ENCODE peak calls at places on chromosome 10, in ten cellular contexts. P, X, N, E, M, O, Z, Y, U and H are unnamed samples. For H3K4me1, the result is how much of the 10 kb centered on the place peaks cover.

GRCh38 chr10:130423455-130424305 is 287.5 kb downstream of the GLRX3 start:
- DNase-seq in P (no peak), X (no peak), N (no peak), E (no peak), M (no peak), O (no peak), Z (no peak), Y (no peak), U (no peak), H (no peak)

GRCh38 chr10:80122746-80123145 is 9.8 kb upstream of the PLAC9 start:
- DNase-seq in P (no peak), X (no peak), N (no peak), E (no peak), M (no peak), O (no peak), Z (no peak), Y (no peak), U (no peak), H (no peak)

GRCh38 chr10:28367865-28368541 is 65.1 kb upstream of the MPP7 start:
- DNase-seq in P (no peak), X (no peak), N (no peak), E (no peak), M (no peak), O (peak), Z (no peak), Y (peak), U (no peak), H (no peak)

GRCh38 chr10:86663576-86664369 is 4.5 kb upstream of the LDB3 start:
- DNase-seq in P (no peak), X (no peak), N (no peak), E (no peak), M (no peak), O (no peak), Z (no peak), Y (no peak), U (peak), H (no peak)

GRCh38 chr10:98244586-98244985 is 23.4 kb downstream of the LOXL4 start:
- DNase-seq in P (no peak), X (no peak), N (no peak), E (no peak), M (no peak), O (no peak), Z (peak), Y (no peak), U (no peak), H (no peak)

GRCh38 chr10:93512565-93512964 is 16.2 kb downstream of the CEP55 start:
- DNase-seq in P (no peak), X (no peak), N (no peak), E (peak), M (no peak), O (no peak), Z (no peak), Y (no peak), U (no peak), H (no peak)

GRCh38 chr10:132142396-132143161 is 44.2 kb upstream of the DPYSL4 start:
- DNase-seq in P (peak), X (no peak), N (no peak), E (no peak), M (no peak), O (peak), Z (peak), Y (no peak), U (peak), H (peak)

GRCh38 chr10:21675157-21675796 is 141.2 kb downstream of the MLLT10 start:
- DNase-seq in P (no peak), X (no peak), N (peak), E (peak), M (no peak), O (peak), Z (peak), Y (no peak), U (no peak), H (no peak)

GRCh38 chr10:95864906-95865813 is 42.6 kb upstream of the CC2D2B start:
- DNase-seq in P (no peak), X (no peak), N (peak), E (peak), M (no peak), O (peak), Z (peak), Y (peak), U (peak), H (no peak)

GRCh38 chr10:48568131-48568530 is 36.7 kb downstream of the ARHGAP22 start:
- DNase-seq in P (no peak), X (no peak), N (no peak), E (no peak), M (no peak), O (no peak), Z (no peak), Y (no peak), U (no peak), H (no peak)

GRCh38 chr10:108095932-108096925 is 931.7 kb upstream of the SORCS1 start:
- DNase-seq in P (no peak), X (no peak), N (no peak), E (no peak), M (no peak), O (no peak), Z (no peak), Y (no peak), U (peak), H (no peak)

GRCh38 chr10:47042815-47043750 is 131.9 kb downstream of the PTPN20 start:
- DNase-seq in P (no peak), X (peak), N (no peak), E (no peak), M (peak), O (no peak), Z (peak), Y (no peak), U (no peak), H (no peak)

GRCh38 chr10:116470768-116471415 is 43.2 kb downstream of the PNLIPRP3 start:
- DNase-seq in P (no peak), X (peak), N (no peak), E (no peak), M (no peak), O (peak), Z (no peak), Y (no peak), U (no peak), H (no peak)

GRCh38 chr10:43075612-43076003 is 1.3 kb upstream of the RET start:
- DNase-seq in P (no peak), X (no peak), N (no peak), E (no peak), M (no peak), O (no peak), Z (no peak), Y (no peak), U (no peak), H (no peak)

GRCh38 chr10:114431414-114431767 is 27.1 kb upstream of the AFAP1L2 start:
- DNase-seq in P (no peak), X (no peak), N (no peak), E (no peak), M (no peak), O (no peak), Z (no peak), Y (no peak), U (no peak), H (no peak)

GRCh38 chr10:7033031-7033430 is 377.8 kb downstream of the SFMBT2 start:
- DNase-seq in P (no peak), X (no peak), N (no peak), E (no peak), M (no peak), O (no peak), Z (no peak), Y (no peak), U (no peak), H (no peak)

GRCh38 chr10:25257646-25258045 is 82.8 kb downstream of the GPR158 start:
- DNase-seq in P (no peak), X (no peak), N (no peak), E (no peak), M (no peak), O (no peak), Z (no peak), Y (no peak), U (no peak), H (no peak)

GRCh38 chr10:133441780-133442179 is 12.0 kb upstream of the SCART1 start:
- DNase-seq in P (no peak), X (no peak), N (no peak), E (no peak), M (no peak), O (no peak), Z (no peak), Y (peak), U (no peak), H (no peak)

GRCh38 chr10:108422286-108422685 is 1257.8 kb upstream of the SORCS1 start:
- DNase-seq in P (no peak), X (no peak), N (no peak), E (no peak), M (no peak), O (no peak), Z (no peak), Y (no peak), U (no peak), H (no peak)

GRCh38 chr10:15053061-15053460 is 9.3 kb downstream of the OLAH start:
- DNase-seq in P (no peak), X (no peak), N (no peak), E (no peak), M (no peak), O (no peak), Z (peak), Y (no peak), U (no peak), H (no peak)

GRCh38 chr10:129775681-129776080 is 188.4 kb downstream of the EBF3 start:
- DNase-seq in P (no peak), X (no peak), N (no peak), E (no peak), M (peak), O (no peak), Z (no peak), Y (no peak), U (no peak), H (no peak)

DNA sequence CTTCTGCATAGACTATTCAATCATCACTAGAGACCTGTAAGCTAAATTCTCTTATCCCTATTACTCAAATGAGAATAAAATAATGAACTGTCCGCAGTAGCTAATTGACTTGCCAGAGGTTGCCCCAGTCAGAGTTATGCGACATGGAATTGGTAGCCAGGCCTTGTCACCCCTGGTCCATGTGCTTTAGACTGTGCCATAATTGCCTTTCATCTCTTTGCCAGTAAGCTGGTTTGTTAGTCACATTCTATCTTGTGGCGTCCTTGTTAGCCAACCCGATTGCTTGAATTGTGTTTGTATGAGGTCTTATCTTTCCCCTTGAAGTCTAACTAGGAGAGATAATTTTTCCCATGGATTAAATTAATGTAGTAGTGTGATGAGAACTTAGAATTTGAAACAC is 262.6 kb downstream of the CSTF2T start:
- DNase-seq in P (no peak), X (no peak), N (no peak), E (no peak), M (no peak), O (no peak), Z (no peak), Y (no peak), U (no peak), H (no peak)
- H3K4me1 ChIP-seq in P (under half), X (under half), N (under half), E (under half), M (under half), O (under half), Z (under half), Y (under half), U (under half), H (under half)

GRCh38 chr10:60662917-60663614 is 115.2 kb upstream of the CDK1 start:
- DNase-seq in P (no peak), X (no peak), N (no peak), E (peak), M (no peak), O (no peak), Z (no peak), Y (no peak), U (no peak), H (no peak)
- TF ChIP-seq CTCF in P (no peak), X (no peak), N (no peak), E (no peak), M (no peak), O (no peak), Z (no peak), Y (no peak), U (no peak), H (no peak)

GRCh38 chr10:69045441-69046300 is 42.2 kb upstream of the SRGN start:
- DNase-seq in P (no peak), X (no peak), N (no peak), E (peak), M (no peak), O (no peak), Z (peak), Y (no peak), U (no peak), H (peak)

GRCh38 chr10:69051303-69051702 is 36.6 kb upstream of the SRGN start:
- DNase-seq in P (no peak), X (no peak), N (no peak), E (peak), M (peak), O (peak), Z (no peak), Y (no peak), U (peak), H (peak)

GRCh38 chr10:69047111-69047837 is 40.6 kb upstream of the SRGN start:
- DNase-seq in P (no peak), X (no peak), N (no peak), E (no peak), M (no peak), O (no peak), Z (no peak), Y (no peak), U (no peak), H (no peak)

GRCh38 chr10:69049564-69049955 is 38.3 kb upstream of the SRGN start:
- DNase-seq in P (no peak), X (no peak), N (no peak), E (no peak), M (no peak), O (no peak), Z (no peak), Y (no peak), U (no peak), H (no peak)

GRCh38 chr10:69048103-69048502 is 39.8 kb upstream of the SRGN start:
- DNase-seq in P (no peak), X (no peak), N (peak), E (peak), M (peak), O (no peak), Z (no peak), Y (no peak), U (peak), H (peak)
- TF ChIP-seq POLR2A in P (no peak), X (peak), N (peak), E (no peak), M (no peak), O (no peak), Z (no peak), Y (no peak), U (no peak), H (no peak)

GRCh38 chr10:51699145-51699474 is 285 bp downstream of the CSTF2T start:
- DNase-seq in P (no peak), X (no peak), N (no peak), E (no peak), M (no peak), O (no peak), Z (no peak), Y (no peak), U (no peak), H (no peak)
- H3K4me1 ChIP-seq in P (under half), X (under half), N (under half), E (under half), M (half or more), O (under half), Z (under half), Y (under half), U (under half), H (under half)

DNA sequence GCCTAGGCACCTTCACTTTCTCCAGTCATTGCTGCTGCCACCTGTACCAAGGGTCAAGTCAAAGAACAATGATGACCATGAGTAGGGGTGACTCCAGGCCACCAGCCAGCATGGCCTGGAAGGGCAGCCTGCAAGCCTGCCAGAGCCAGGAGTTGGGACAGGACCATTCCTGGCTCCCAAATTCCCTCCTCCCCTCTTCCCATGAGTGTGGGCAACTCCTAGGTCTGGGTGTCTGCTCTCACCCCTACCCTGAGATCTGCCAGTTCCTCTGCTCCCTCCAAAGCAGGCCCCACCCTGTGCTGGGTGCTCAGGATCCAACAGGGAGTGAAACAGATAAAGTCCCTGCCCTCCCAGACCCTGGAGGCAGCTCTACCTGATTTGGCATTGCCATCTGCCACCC is 125.8 kb upstream of the NANOS1 start:
- DNase-seq in P (no peak), X (no peak), N (no peak), E (no peak), M (no peak), O (no peak), Z (no peak), Y (no peak), U (no peak), H (no peak)
- TF ChIP-seq CTCF in P (no peak), X (no peak), N (no peak), E (no peak), M (no peak), O (no peak), Z (no peak), Y (no peak), U (no peak), H (no peak)

GRCh38 chr10:78547397-78547796 is 513.7 kb downstream of the RPS24 start:
- DNase-seq in P (no peak), X (no peak), N (no peak), E (no peak), M (no peak), O (no peak), Z (no peak), Y (no peak), U (no peak), H (no peak)
- TF ChIP-seq POLR2A in P (no peak), X (no peak), N (no peak), E (no peak), M (no peak), O (no peak), Z (no peak), Y (no peak), U (no peak), H (no peak)

DNA sequence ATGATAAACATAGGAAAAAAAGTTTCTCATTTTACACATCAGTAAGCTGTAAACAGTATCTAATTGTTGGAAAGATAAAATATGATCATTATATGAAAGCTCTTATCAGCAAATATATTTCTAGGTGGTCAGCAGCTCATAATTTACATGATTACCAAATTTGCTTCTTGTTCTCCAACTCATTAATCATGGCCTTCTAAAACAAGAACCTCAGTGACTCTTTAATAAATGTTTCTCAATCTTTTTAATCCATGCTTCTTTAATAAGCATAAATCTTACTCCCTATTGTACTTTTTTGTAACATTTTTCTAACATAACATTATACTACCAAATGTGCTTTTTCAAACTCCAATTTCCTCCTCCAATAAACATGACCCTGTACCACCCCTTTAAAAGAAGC is 5.9 kb downstream of the ITGB1 start:
- DNase-seq in P (no peak), X (no peak), N (no peak), E (no peak), M (no peak), O (no peak), Z (no peak), Y (no peak), U (no peak), H (no peak)
- H3K4me1 ChIP-seq in P (under half), X (half or more), N (under half), E (under half), M (half or more), O (half or more), Z (under half), Y (under half), U (under half), H (under half)

GRCh38 chr10:17200035-17200884 is 1.2 kb downstream of the TRDMT1 start:
- DNase-seq in P (no peak), X (no peak), N (no peak), E (no peak), M (no peak), O (no peak), Z (no peak), Y (no peak), U (no peak), H (no peak)

GRCh38 chr10:17202506-17202905 is 1.0 kb upstream of the TRDMT1 start:
- DNase-seq in P (no peak), X (no peak), N (no peak), E (no peak), M (no peak), O (no peak), Z (no peak), Y (no peak), U (no peak), H (no peak)

GRCh38 chr10:17200885-17201164 is 647 bp downstream of the TRDMT1 start:
- DNase-seq in P (peak), X (no peak), N (peak), E (peak), M (peak), O (peak), Z (peak), Y (peak), U (peak), H (peak)

GRCh38 chr10:17199351-17199804 is 2.1 kb downstream of the TRDMT1 start:
- DNase-seq in P (no peak), X (no peak), N (no peak), E (peak), M (no peak), O (no peak), Z (no peak), Y (no peak), U (no peak), H (no peak)

GRCh38 chr10:17201165-17202013 is at the start of gene TRDMT1:
- DNase-seq in P (peak), X (peak), N (peak), E (peak), M (peak), O (peak), Z (peak), Y (peak), U (peak), H (peak)
- TF ChIP-seq CTCF in P (no peak), X (no peak), N (no peak), E (no peak), M (no peak), O (no peak), Z (no peak), Y (no peak), U (no peak), H (no peak)

GRCh38 chr10:11165591-11166543 is 148.2 kb downstream of the CELF2 start:
- DNase-seq in P (peak), X (no peak), N (peak), E (no peak), M (peak), O (peak), Z (peak), Y (peak), U (peak), H (peak)

GRCh38 chr10:11171452-11171851 is 153.8 kb downstream of the CELF2 start:
- DNase-seq in P (no peak), X (no peak), N (no peak), E (no peak), M (no peak), O (no peak), Z (no peak), Y (peak), U (no peak), H (no peak)

GRCh38 chr10:11167233-11167979 is 149.7 kb downstream of the CELF2 start:
- DNase-seq in P (no peak), X (no peak), N (no peak), E (no peak), M (no peak), O (no peak), Z (no peak), Y (no peak), U (no peak), H (no peak)

GRCh38 chr10:11170993-11171416 is 153.3 kb downstream of the CELF2 start:
- DNase-seq in P (no peak), X (no peak), N (no peak), E (no peak), M (no peak), O (no peak), Z (no peak), Y (peak), U (no peak), H (no peak)

GRCh38 chr10:11168423-11169100 is 150.9 kb downstream of the CELF2 start:
- DNase-seq in P (no peak), X (no peak), N (no peak), E (no peak), M (no peak), O (no peak), Z (no peak), Y (no peak), U (no peak), H (no peak)
- TF ChIP-seq POLR2A in P (no peak), X (no peak), N (no peak), E (no peak), M (no peak), O (no peak), Z (no peak), Y (no peak), U (no peak), H (no peak)

GRCh38 chr10:124639206-124639605 is 105.0 kb downstream of the FAM53B start:
- DNase-seq in P (no peak), X (no peak), N (no peak), E (no peak), M (no peak), O (no peak), Z (peak), Y (no peak), U (no peak), H (no peak)

GRCh38 chr10:124640056-124640455 is 104.1 kb downstream of the FAM53B start:
- DNase-seq in P (no peak), X (no peak), N (no peak), E (no peak), M (no peak), O (no peak), Z (no peak), Y (no peak), U (no peak), H (no peak)

GRCh38 chr10:124641282-124642075 is 102.7 kb downstream of the FAM53B start:
- DNase-seq in P (peak), X (no peak), N (no peak), E (peak), M (peak), O (peak), Z (peak), Y (peak), U (peak), H (peak)

GRCh38 chr10:124640538-124641231 is 103.5 kb downstream of the FAM53B start:
- DNase-seq in P (peak), X (no peak), N (no peak), E (no peak), M (no peak), O (no peak), Z (peak), Y (peak), U (no peak), H (no peak)

DNA sequence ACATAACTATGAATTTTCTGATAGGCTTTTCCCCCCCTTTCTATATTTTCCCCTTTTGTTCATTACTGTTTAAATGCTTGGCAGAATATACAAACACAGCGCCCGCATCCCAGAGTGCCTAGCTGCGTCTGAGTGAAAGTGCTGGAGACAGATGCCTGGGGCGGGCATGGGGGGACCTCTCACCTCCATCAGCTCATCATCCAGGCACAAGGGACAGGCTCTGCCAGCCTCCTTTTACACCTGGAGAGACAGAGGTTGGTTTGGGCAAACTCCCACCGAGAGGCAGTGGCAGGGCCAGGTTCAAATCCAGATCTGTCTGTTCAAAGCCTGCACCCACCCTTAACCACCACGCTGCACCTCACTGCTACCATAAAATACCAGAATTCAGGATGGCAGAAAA is 104.5 kb downstream of the FAM53B start:
- DNase-seq in P (no peak), X (no peak), N (no peak), E (no peak), M (no peak), O (no peak), Z (no peak), Y (no peak), U (no peak), H (no peak)
- H3K4me1 ChIP-seq in P (under half), X (under half), N (half or more), E (under half), M (half or more), O (under half), Z (half or more), Y (under half), U (under half), H (half or more)